ENCODE peak calls at places on chromosome 2, in five cellular contexts. L, P, W, N and I are unnamed samples.

GRCh38 chr2:179265082-179265575 is 497 bp upstream of the SESTD1 start:
- DNase-seq in L (no peak), P (no peak), W (no peak), N (no peak), I (no peak)

GRCh38 chr2:64404002-64404731 is 49.8 kb upstream of the LGALSL start:
- DNase-seq in L (no peak), P (peak; percentile 76), W (no peak), N (peak; percentile 86), I (no peak)

GRCh38 chr2:26521054-26521912 is 43.4 kb upstream of the OTOF start:
- DNase-seq in L (no peak), P (peak; percentile 56), W (peak; percentile 17), N (no peak), I (no peak)

GRCh38 chr2:1758112-1758630 is 13.9 kb upstream of the PXDN start:
- DNase-seq in L (no peak), P (no peak), W (no peak), N (no peak), I (no peak)

GRCh38 chr2:239190921-239191885 is 209.6 kb downstream of the HDAC4 start:
- DNase-seq in L (no peak), P (no peak), W (no peak), N (no peak), I (no peak)

GRCh38 chr2:237217995-237218621 is 132.4 kb downstream of the COPS8 start:
- DNase-seq in L (no peak), P (no peak), W (no peak), N (no peak), I (no peak)

GRCh38 chr2:194020155-194020554 is 1636.9 kb upstream of the SLC39A10 start:
- DNase-seq in L (no peak), P (no peak), W (no peak), N (no peak), I (no peak)

GRCh38 chr2:191758420-191759199 is 80.7 kb downstream of the NABP1 start:
- DNase-seq in L (peak; percentile 54), P (peak; percentile 54), W (no peak), N (peak; percentile 17), I (peak; percentile 59)

GRCh38 chr2:216316743-216317142 is 55.5 kb downstream of the MARCHF4 start:
- DNase-seq in L (no peak), P (no peak), W (no peak), N (no peak), I (no peak)

GRCh38 chr2:138779451-138780440 is at the start of gene NXPH2:
- DNase-seq in L (no peak), P (no peak), W (no peak), N (no peak), I (no peak)

GRCh38 chr2:63658176-63658968 is 69.6 kb downstream of the MDH1 start:
- DNase-seq in L (no peak), P (no peak), W (no peak), N (no peak), I (no peak)

GRCh38 chr2:236417150-236417549 is 152.5 kb upstream of the ACKR3 start:
- DNase-seq in L (no peak), P (no peak), W (no peak), N (no peak), I (no peak)